ENCODE peak calls at places on chromosomes 3 and 15, in ten cellular contexts. C is mesenteric fat pad; N is germinal center; A is HCEC 1CT; D is CD8-positive, alpha-beta memory T cell; E is AG20443; F is GM23338; K is left colon; U is GM18507; W is CD8-positive, alpha-beta T cell. P is an unnamed sample.

GRCh38 chr3:66795365-66795764 is 202.7 kb upstream of the KBTBD8 start:
- DNase-seq in F (no peak), A (peak), C (no peak), K (no peak), E (peak), U (no peak), D (no peak), N (no peak), W (no peak), P (peak)

GRCh38 chr3:69085543-69086132 is 901 bp downstream of the ARL6IP5 start:
- DNase-seq in A (peak), C (no peak), F (no peak), W (no peak), U (no peak), K (peak), D (no peak), N (no peak), E (peak), P (peak)

GRCh38 chr15:63025460-63025859 is 17.1 kb upstream of the TPM1 start:
- DNase-seq in U (no peak), E (no peak), F (peak), C (no peak), K (no peak), D (no peak), W (no peak), N (no peak), A (no peak), P (no peak)

GRCh38 chr3:159416854-159417253 is 571.8 kb upstream of the IL12A start:
- DNase-seq in C (no peak), D (no peak), K (no peak), N (no peak), A (no peak), E (peak), W (no peak), U (no peak), F (no peak), P (no peak)

GRCh38 chr15:88904808-88905327 is 8.3 kb downstream of the MFGE8 start:
- DNase-seq in U (no peak), C (no peak), E (peak), A (peak), F (peak), N (peak), D (peak), K (peak), W (peak), P (peak)

GRCh38 chr15:65653781-65654521 is 32.2 kb downstream of the SLC24A1 start:
- DNase-seq in N (no peak), D (no peak), W (no peak), C (no peak), E (no peak), U (no peak), F (no peak), K (no peak), A (peak), P (no peak)

GRCh38 chr15:60370804-60371700 is 26.7 kb downstream of the ANXA2 start:
- DNase-seq in E (peak), D (no peak), W (no peak), A (peak), F (no peak), N (no peak), K (peak), C (no peak), U (no peak), P (peak)

GRCh38 chr15:40976819-40977218 is 23.5 kb downstream of the CHAC1 start:
- DNase-seq in C (no peak), A (no peak), E (no peak), D (no peak), U (no peak), K (no peak), F (no peak), N (no peak), W (no peak), P (no peak)

GRCh38 chr3:101303089-101303731 is 17.2 kb downstream of the IMPG2 start:
- DNase-seq in F (no peak), A (peak), C (no peak), E (no peak), U (no peak), W (no peak), K (no peak), D (no peak), N (no peak), P (peak)

GRCh38 chr3:29555590-29555989 is 274.7 kb downstream of the RBMS3 start:
- DNase-seq in F (peak), D (no peak), W (no peak), U (no peak), C (no peak), E (peak), K (no peak), A (no peak), N (no peak), P (peak)

GRCh38 chr3:66163222-66163621 is 57.6 kb upstream of the SLC25A26 start:
- DNase-seq in A (no peak), K (no peak), N (no peak), F (no peak), D (no peak), C (no peak), E (no peak), U (no peak), W (no peak), P (no peak)

GRCh38 chr3:59186735-59187134 is 136.9 kb upstream of the CFAP20DC start:
- DNase-seq in W (no peak), K (no peak), N (no peak), A (no peak), E (no peak), C (no peak), F (no peak), D (no peak), U (no peak), P (no peak)

GRCh38 chr3:109532257-109533216 is 195.2 kb upstream of the DPPA4 start:
- DNase-seq in E (peak), K (peak), C (no peak), W (peak), A (peak), F (peak), N (no peak), U (no peak), D (no peak), P (no peak)

GRCh38 chr3:45083023-45083422 is 56.9 kb downstream of the CLEC3B start:
- DNase-seq in C (no peak), N (no peak), W (no peak), U (no peak), D (no peak), A (no peak), F (peak), E (no peak), K (no peak), P (no peak)

GRCh38 chr3:125042725-125043406 is 12.9 kb downstream of the HEG1 start:
- DNase-seq in W (no peak), U (no peak), E (peak), A (no peak), N (no peak), F (no peak), K (no peak), D (no peak), C (no peak), P (peak)

GRCh38 chr3:47010050-47010712 is 30.7 kb downstream of the NBEAL2 start:
- DNase-seq in W (no peak), N (no peak), C (no peak), A (no peak), K (peak), U (no peak), D (no peak), E (no peak), F (no peak), P (no peak)

GRCh38 chr3:155528579-155528978 is 216.3 kb downstream of the PLCH1 start:
- DNase-seq in N (no peak), D (no peak), E (no peak), W (no peak), K (no peak), C (no peak), A (no peak), F (no peak), U (no peak), P (no peak)

GRCh38 chr3:32616267-32616962 is 45.8 kb upstream of the DYNC1LI1 start:
- DNase-seq in U (no peak), D (no peak), C (no peak), F (no peak), K (no peak), A (no peak), W (no peak), N (no peak), E (no peak), P (no peak)

GRCh38 chr3:150303776-150304175 is 104.3 kb upstream of the TSC22D2 start:
- DNase-seq in A (no peak), N (no peak), E (no peak), C (no peak), D (no peak), K (no peak), F (peak), U (no peak), W (no peak), P (no peak)

GRCh38 chr15:92958105-92958504 is 58.0 kb downstream of the CHD2 start:
- DNase-seq in D (peak), K (no peak), W (peak), U (no peak), A (peak), C (no peak), F (no peak), E (no peak), N (no peak), P (no peak)

GRCh38 chr15:66932634-66933024 is 132.8 kb upstream of the SMAD3 start:
- DNase-seq in D (no peak), W (no peak), A (no peak), N (no peak), F (no peak), K (no peak), C (peak), U (no peak), E (no peak), P (no peak)

GRCh38 chr3:42654331-42655201 is 1.1 kb downstream of the ZBTB47 start:
- DNase-seq in W (no peak), F (peak), C (no peak), D (no peak), N (peak), U (no peak), A (peak), E (peak), K (peak), P (peak)

GRCh38 chr3:72659609-72660008 is 188.6 kb downstream of the SHQ1 start:
- DNase-seq in K (no peak), A (no peak), E (no peak), W (no peak), F (no peak), U (no peak), N (no peak), C (no peak), D (no peak), P (no peak)

GRCh38 chr15:40372966-40373365 is 9.6 kb upstream of the KNSTRN start:
- DNase-seq in N (no peak), A (no peak), C (no peak), W (no peak), K (no peak), F (peak), E (no peak), D (no peak), U (no peak), P (no peak)

GRCh38 chr3:172131746-172132145 is 92.4 kb downstream of the FNDC3B start:
- DNase-seq in C (no peak), D (no peak), W (no peak), K (no peak), E (no peak), U (no peak), A (no peak), N (no peak), F (no peak), P (no peak)

GRCh38 chr3:170689218-170689874 is 103.5 kb upstream of the SLC7A14 start:
- DNase-seq in F (peak), E (peak), D (no peak), U (no peak), N (no peak), C (no peak), K (no peak), A (peak), W (no peak), P (peak)

P was measured in AG08395.